ENCODE peak calls at places on chromosomes 6 and 20, in four cellular contexts. D is brain microvascular endothelial cell, V is skeletal muscle cell, Y is astrocyte of the spinal cord. Q is an unnamed sample.

GRCh38 chr6:3138341-3138740 is 19.0 kb downstream of the TUBB2A start:
- DNase-seq in D (no peak), V (peak; percentile 21), Y (no peak), Q (peak; percentile 19)

GRCh38 chr6:33191383-33192104 is 723 bp downstream of the COL11A2 start:
- DNase-seq in D (no peak), V (no peak), Y (no peak), Q (no peak)

GRCh38 chr20:62815066-62815991 is 1.5 kb upstream of the COL9A3 start:
- DNase-seq in D (no peak), V (no peak), Y (no peak), Q (peak; percentile 61)

GRCh38 chr6:41430875-41431274 is 95.5 kb downstream of the NCR2 start:
- DNase-seq in D (peak; percentile 80), V (peak; percentile 56), Y (peak; percentile 73), Q (peak; percentile 93)

GRCh38 chr20:49887251-49887827 is 28.0 kb downstream of the SPATA2 start:
- DNase-seq in D (peak; percentile 16), V (no peak), Y (no peak), Q (peak; percentile 99)

GRCh38 chr6:156256161-156256560 is 521.0 kb upstream of the ARID1B start:
- DNase-seq in D (no peak), V (no peak), Y (no peak), Q (no peak)

GRCh38 chr6:44161997-44162338 is 3.3 kb downstream of the CAPN11 start:
- DNase-seq in D (peak; percentile 59), V (no peak), Y (peak; percentile 41), Q (peak; percentile 71)

GRCh38 chr6:141265748-141266647 is 866.7 kb upstream of the GJE1 start:
- DNase-seq in D (no peak), V (no peak), Y (peak; percentile 30), Q (peak; percentile 19)

GRCh38 chr6:118725944-118726343 is 74.6 kb upstream of the CEP85L start:
- DNase-seq in D (no peak), V (no peak), Y (no peak), Q (no peak)

GRCh38 chr20:25197173-25197869 is 1.8 kb downstream of the ENTPD6 start:
- DNase-seq in D (no peak), V (no peak), Y (no peak), Q (no peak)

GRCh38 chr20:35329435-35330139 is 37.4 kb upstream of the FAM83C start:
- DNase-seq in D (no peak), V (no peak), Y (no peak), Q (peak; percentile 86)

GRCh38 chr6:138001750-138002349 is 105.4 kb downstream of the PERP start:
- DNase-seq in D (peak; percentile 58), V (no peak), Y (peak; percentile 64), Q (peak; percentile 42)

GRCh38 chr6:134892362-134892761 is 57.5 kb downstream of the ALDH8A1 start:
- DNase-seq in D (no peak), V (no peak), Y (no peak), Q (no peak)

GRCh38 chr6:166262738-166263515 is 45.3 kb downstream of the PRR18 start:
- DNase-seq in D (no peak), V (no peak), Y (no peak), Q (no peak)

GRCh38 chr6:41640436-41640835 is 2.2 kb downstream of the MDFI start:
- DNase-seq in D (no peak), V (no peak), Y (peak; percentile 62), Q (peak; percentile 72)

GRCh38 chr20:59316911-59317310 is 16.5 kb downstream of the EDN3 start:
- DNase-seq in D (no peak), V (no peak), Y (no peak), Q (no peak)

GRCh38 chr6:14305131-14305530 is 187.6 kb downstream of the CD83 start:
- DNase-seq in D (no peak), V (no peak), Y (no peak), Q (no peak)

GRCh38 chr6:8707956-8708772 is 272.8 kb upstream of the SLC35B3 start:
- DNase-seq in D (no peak), V (no peak), Y (peak; percentile 21), Q (peak; percentile 19)

GRCh38 chr6:51292659-51293058 is 474.0 kb downstream of the TFAP2B start:
- DNase-seq in D (peak; percentile 43), V (no peak), Y (peak; percentile 21), Q (no peak)

GRCh38 chr6:64034840-64035656 is 399.4 kb downstream of the PHF3 start:
- DNase-seq in D (no peak), V (peak; percentile 2), Y (peak; percentile 19), Q (no peak)

GRCh38 chr6:137473651-137474050 is 20.5 kb downstream of the OLIG3 start:
- DNase-seq in D (no peak), V (no peak), Y (no peak), Q (no peak)

GRCh38 chr6:160300076-160300695 is 41.6 kb upstream of the SLC22A2 start:
- DNase-seq in D (no peak), V (no peak), Y (no peak), Q (peak; percentile 45)

GRCh38 chr6:31152776-31153175 is 4.8 kb downstream of the CCHCR1 start:
- DNase-seq in D (no peak), V (no peak), Y (no peak), Q (no peak)

GRCh38 chr20:31681769-31682168 is 40.9 kb downstream of the BCL2L1 start:
- DNase-seq in D (no peak), V (no peak), Y (no peak), Q (no peak)